ENCODE peak calls at places on chromosomes 5 and 9, in ten cellular contexts. Y is left ventricle myocardium inferior; T is A549; Q is CD8-positive, alpha-beta T cell; R is brain microvascular endothelial cell; F is HFFc6; W is BJ; S is left lung; L is astrocyte; V is cardiac fibroblast. Z is an unnamed sample.
A peak's percentile ranks its signal among the peaks of the same experiment; 100 is the strongest.

GRCh38 chr5:145846087-145846486 is 10.9 kb upstream of the PRELID2 start:
- DNase-seq in L (no peak), Y (no peak), W (no peak), V (no peak), T (no peak), Q (no peak), S (no peak), R (no peak), F (no peak), Z (no peak)

GRCh38 chr9:130908129-130908877 is 11.7 kb upstream of the QRFP start:
- DNase-seq in F (no peak), Q (no peak), T (no peak), W (no peak), L (no peak), S (no peak), Y (no peak), V (no peak), R (no peak), Z (no peak)

GRCh38 chr9:73152953-73153352 is 1.3 kb downstream of the ANXA1 start:
- DNase-seq in Q (no peak), R (no peak), Y (no peak), V (peak; percentile 63), F (no peak), S (no peak), L (no peak), T (no peak), W (no peak), Z (no peak)

GRCh38 chr5:105587963-105588662 is 2025.5 kb upstream of the NUDT12 start:
- DNase-seq in V (peak; percentile 14), R (no peak), F (no peak), T (peak; percentile 25), W (no peak), S (no peak), Q (no peak), L (no peak), Y (no peak), Z (no peak)

GRCh38 chr9:123406691-123407536 is 50.9 kb downstream of the CRB2 start:
- DNase-seq in S (peak; percentile 28), L (peak; percentile 58), R (no peak), Q (no peak), Y (no peak), W (no peak), V (no peak), F (no peak), T (no peak), Z (no peak)

GRCh38 chr9:5633243-5633642 is 4.3 kb downstream of the RIC1 start:
- DNase-seq in F (no peak), V (peak; percentile 41), L (peak; percentile 64), Q (no peak), W (no peak), R (peak; percentile 36), S (no peak), Y (no peak), T (peak; percentile 67), Z (no peak)

GRCh38 chr9:130933114-130934046 is 5.7 kb downstream of the FIBCD1 start:
- DNase-seq in T (no peak), R (peak; percentile 69), V (peak; percentile 79), F (peak; percentile 55), L (peak; percentile 71), W (peak; percentile 45), S (peak; percentile 63), Q (no peak), Y (no peak), Z (no peak)

GRCh38 chr9:92468206-92468605 is 14.1 kb downstream of the ASPN start:
- DNase-seq in T (no peak), Q (no peak), Y (no peak), F (peak; percentile 62), L (peak; percentile 49), S (no peak), R (no peak), W (peak; percentile 30), V (peak; percentile 55), Z (no peak)

GRCh38 chr5:41433552-41434181 is 76.7 kb downstream of the PLCXD3 start:
- DNase-seq in V (no peak), L (no peak), Q (no peak), Y (no peak), R (no peak), F (no peak), T (no peak), W (no peak), S (no peak), Z (no peak)

GRCh38 chr5:10974850-10975249 is 213.8 kb upstream of the DAP start:
- DNase-seq in Y (no peak), T (no peak), Q (no peak), S (no peak), R (no peak), L (no peak), W (no peak), F (no peak), V (no peak), Z (no peak)

GRCh38 chr5:40682431-40683017 is 2.8 kb downstream of the PTGER4 start:
- DNase-seq in L (no peak), T (no peak), Q (no peak), R (peak; percentile 32), F (no peak), Y (no peak), S (no peak), W (no peak), V (peak; percentile 56), Z (no peak)

GRCh38 chr9:136885950-136886578 is at the start of gene TRAF2:
- DNase-seq in L (peak; percentile 99), T (peak; percentile 100), R (peak; percentile 97), F (peak; percentile 100), V (peak; percentile 99), Y (peak; percentile 99), W (peak; percentile 97), S (peak; percentile 97), Q (peak; percentile 96), Z (peak; percentile 95)
- TF ChIP-seq CTCF in L (no peak), T (no peak), R (no peak), F (no peak), V (no peak), Y (no peak), W (no peak), S (no peak), Q (no peak), Z (no peak)

DNA sequence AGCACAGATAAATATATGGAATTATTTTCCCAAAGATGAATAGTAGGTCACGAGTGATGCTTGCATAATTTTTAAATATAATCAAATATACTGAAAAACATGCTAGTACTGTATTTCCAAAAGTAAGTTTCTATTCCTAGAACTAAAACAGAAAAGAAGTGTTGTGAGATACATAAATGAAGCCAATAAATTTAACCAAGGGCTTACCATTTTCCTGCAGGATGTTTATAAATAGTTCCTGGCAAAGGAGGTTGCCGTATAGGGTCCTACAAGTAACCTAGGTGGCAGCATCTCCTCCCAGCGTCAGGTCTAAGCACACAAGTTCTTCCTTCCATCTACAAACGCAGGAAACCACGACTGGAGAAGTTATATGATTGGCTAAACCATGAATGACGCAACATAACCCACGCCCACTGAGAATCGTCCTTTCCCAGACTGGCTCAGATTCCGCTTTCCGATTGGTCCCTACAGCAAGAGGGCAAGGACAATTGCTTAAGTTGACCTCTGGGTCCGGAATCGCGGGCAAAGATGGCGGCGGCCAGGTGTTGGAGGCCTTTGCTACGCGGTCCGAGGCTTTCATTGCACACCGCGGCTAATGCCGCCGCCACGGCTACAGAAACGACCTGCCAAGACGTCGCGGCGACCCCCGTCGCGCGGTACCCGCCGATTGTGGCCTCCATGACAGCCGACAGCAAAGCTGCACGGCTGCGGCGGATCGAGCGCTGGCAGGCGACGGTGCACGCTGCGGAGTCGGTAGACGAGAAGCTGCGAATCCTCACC is at the start of gene MRPS30:
- DNase-seq in S (peak; percentile 89), Y (peak; percentile 84), R (peak; percentile 99), W (peak; percentile 98), F (peak; percentile 98), V (peak; percentile 99), T (peak; percentile 99), L (peak; percentile 99), Q (peak; percentile 84), Z (peak; percentile 72)
- TF ChIP-seq CTCF in S (peak; percentile 28), Y (peak; percentile 30), R (peak; percentile 66), W (peak; percentile 50), F (peak; percentile 68), V (peak; percentile 42), T (peak; percentile 63), L (peak; percentile 46), Q (peak; percentile 48), Z (no peak)

GRCh38 chr9:88388886-88389617 is 808 bp downstream of the SPIN1 start:
- DNase-seq in F (peak; percentile 65), L (peak; percentile 72), S (peak; percentile 87), W (no peak), Q (peak; percentile 24), Y (peak; percentile 56), T (peak; percentile 68), V (peak; percentile 76), R (peak; percentile 62), Z (peak; percentile 56)
- TF ChIP-seq CTCF in F (peak; percentile 25), L (no peak), S (no peak), W (peak; percentile 0), Q (no peak), Y (peak; percentile 5), T (no peak), V (no peak), R (no peak), Z (no peak)

GRCh38 chr5:82364497-82364896 is 86.3 kb upstream of the RPS23 start:
- DNase-seq in T (peak; percentile 45), Q (no peak), R (peak; percentile 75), S (no peak), F (peak; percentile 65), V (peak; percentile 85), Y (no peak), L (peak; percentile 50), W (no peak), Z (no peak)
- TF ChIP-seq CTCF in T (peak; percentile 47), Q (no peak), R (peak; percentile 68), S (no peak), F (peak; percentile 70), V (peak; percentile 46), Y (peak; percentile 52), L (peak; percentile 46), W (peak; percentile 63), Z (no peak)

GRCh38 chr5:124670672-124671592 is 75.5 kb downstream of the ZNF608 start:
- DNase-seq in L (no peak), S (no peak), R (no peak), T (no peak), W (no peak), Q (no peak), Y (no peak), V (no peak), F (no peak), Z (no peak)
- TF ChIP-seq CTCF in L (no peak), S (no peak), R (no peak), T (no peak), W (no peak), Q (no peak), Y (no peak), V (no peak), F (no peak), Z (no peak)

DNA sequence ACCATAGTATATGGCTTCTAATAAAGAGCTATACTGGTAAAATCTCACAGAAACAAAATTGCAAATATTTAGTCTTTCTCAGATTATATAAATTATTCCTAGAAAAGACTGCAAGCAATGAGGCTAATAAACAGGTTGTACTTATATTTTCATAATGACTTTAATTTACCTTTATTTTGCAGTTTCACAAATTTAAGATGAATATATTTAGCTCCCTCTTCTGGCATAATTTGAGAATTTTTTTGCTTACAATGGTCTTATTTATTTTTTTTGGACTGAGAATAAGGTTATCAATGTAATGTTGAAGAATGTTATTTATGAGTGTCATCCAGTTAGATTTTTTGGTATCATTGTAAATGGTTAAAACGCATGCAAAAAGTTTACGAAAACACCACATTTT is 56.7 kb downstream of the PIK3R1 start:
- DNase-seq in L (no peak), W (no peak), T (no peak), V (peak; percentile 51), R (no peak), Q (no peak), Y (no peak), F (no peak), S (no peak), Z (no peak)
- TF ChIP-seq CTCF in L (peak; percentile 18), W (peak; percentile 20), T (peak; percentile 42), V (peak; percentile 29), R (no peak), Q (peak; percentile 66), Y (peak; percentile 55), F (peak; percentile 75), S (peak; percentile 29), Z (no peak)